ENCODE peak calls at places on chromosomes 5 and 9, in five cellular contexts. One of them, this sample, is unnamed.

GRCh38 chr9:71587576-71588362 is 180.5 kb downstream of the CEMIP2 start:
- DNase-seq in tibial artery: no peak
- DNase-seq in heart right ventricle: no peak
- DNase-seq in upper lobe of right lung: no peak
- DNase-seq in stomach: no peak
- DNase-seq in this sample: no peak

GRCh38 chr5:103086547-103086946 is 33.4 kb downstream of the GIN1 start:
- DNase-seq in heart right ventricle: no peak
- DNase-seq in tibial artery: no peak
- DNase-seq in stomach: no peak
- DNase-seq in upper lobe of right lung: no peak
- DNase-seq in this sample: no peak

GRCh38 chr5:172602712-172603289 is 38.3 kb upstream of the NEURL1B start:
- DNase-seq in heart right ventricle: no peak
- DNase-seq in stomach: no peak
- DNase-seq in upper lobe of right lung: no peak
- DNase-seq in tibial artery: peak; percentile 65
- DNase-seq in this sample: peak; percentile 57

GRCh38 chr5:24789631-24790354 is 145.0 kb upstream of the CDH10 start:
- DNase-seq in heart right ventricle: no peak
- DNase-seq in stomach: no peak
- DNase-seq in upper lobe of right lung: no peak
- DNase-seq in tibial artery: no peak
- DNase-seq in this sample: no peak

GRCh38 chr9:137441289-137441934 is at the start of gene ENTPD8:
- DNase-seq in tibial artery: no peak
- DNase-seq in upper lobe of right lung: peak; percentile 83
- DNase-seq in stomach: peak; percentile 82
- DNase-seq in heart right ventricle: no peak
- DNase-seq in this sample: no peak

GRCh38 chr9:73183917-73184861 is 32.5 kb downstream of the ANXA1 start:
- DNase-seq in tibial artery: no peak
- DNase-seq in upper lobe of right lung: no peak
- DNase-seq in stomach: no peak
- DNase-seq in heart right ventricle: no peak
- DNase-seq in this sample: no peak

GRCh38 chr5:99034336-99034735 is 105.5 kb upstream of the CHD1 start:
- DNase-seq in heart right ventricle: no peak
- DNase-seq in tibial artery: no peak
- DNase-seq in upper lobe of right lung: no peak
- DNase-seq in stomach: peak; percentile 33
- DNase-seq in this sample: no peak

GRCh38 chr5:81115261-81115660 is 117.9 kb upstream of the CKMT2 start:
- DNase-seq in heart right ventricle: no peak
- DNase-seq in tibial artery: no peak
- DNase-seq in stomach: no peak
- DNase-seq in upper lobe of right lung: no peak
- DNase-seq in this sample: no peak

GRCh38 chr5:2001300-2001699 is 118.6 kb upstream of the IRX4 start:
- DNase-seq in heart right ventricle: no peak
- DNase-seq in stomach: no peak
- DNase-seq in upper lobe of right lung: no peak
- DNase-seq in tibial artery: no peak
- DNase-seq in this sample: no peak

GRCh38 chr5:36575367-36575781 is 31.0 kb upstream of the SLC1A3 start:
- DNase-seq in upper lobe of right lung: no peak
- DNase-seq in tibial artery: no peak
- DNase-seq in stomach: no peak
- DNase-seq in heart right ventricle: no peak
- DNase-seq in this sample: no peak

GRCh38 chr5:52800394-52801213 is 12.9 kb downstream of the ITGA1 start:
- DNase-seq in tibial artery: peak; percentile 86
- DNase-seq in heart right ventricle: peak; percentile 65
- DNase-seq in stomach: peak; percentile 73
- DNase-seq in upper lobe of right lung: peak; percentile 79
- DNase-seq in this sample: peak; percentile 64

GRCh38 chr5:72134226-72134625 is 27.0 kb downstream of the MAP1B start:
- DNase-seq in tibial artery: no peak
- DNase-seq in stomach: no peak
- DNase-seq in upper lobe of right lung: no peak
- DNase-seq in heart right ventricle: no peak
- DNase-seq in this sample: no peak

GRCh38 chr9:128207076-128207731 is 4.0 kb downstream of the DNM1 start:
- DNase-seq in heart right ventricle: no peak
- DNase-seq in upper lobe of right lung: no peak
- DNase-seq in stomach: no peak
- DNase-seq in tibial artery: no peak
- DNase-seq in this sample: no peak

GRCh38 chr5:53597894-53598293 is 37.5 kb downstream of the NDUFS4 start:
- DNase-seq in heart right ventricle: no peak
- DNase-seq in upper lobe of right lung: no peak
- DNase-seq in stomach: no peak
- DNase-seq in tibial artery: no peak
- DNase-seq in this sample: no peak

GRCh38 chr5:87007737-87008136 is 259.9 kb upstream of the RASA1 start:
- DNase-seq in stomach: no peak
- DNase-seq in tibial artery: no peak
- DNase-seq in heart right ventricle: no peak
- DNase-seq in upper lobe of right lung: no peak
- DNase-seq in this sample: no peak

GRCh38 chr5:168328804-168329203 is 37.4 kb downstream of the WWC1 start:
- DNase-seq in stomach: peak; percentile 53
- DNase-seq in upper lobe of right lung: no peak
- DNase-seq in heart right ventricle: no peak
- DNase-seq in tibial artery: peak; percentile 46
- DNase-seq in this sample: no peak

GRCh38 chr9:22050924-22051323 is 41.8 kb upstream of the CDKN2B start:
- DNase-seq in upper lobe of right lung: no peak
- DNase-seq in stomach: no peak
- DNase-seq in tibial artery: no peak
- DNase-seq in heart right ventricle: no peak
- DNase-seq in this sample: no peak

GRCh38 chr5:139646912-139647391 is 1.2 kb upstream of the CXXC5 start:
- DNase-seq in heart right ventricle: no peak
- DNase-seq in stomach: no peak
- DNase-seq in upper lobe of right lung: peak; percentile 69
- DNase-seq in tibial artery: peak; percentile 67
- DNase-seq in this sample: peak; percentile 22

GRCh38 chr5:16178745-16179372 is 732 bp downstream of the MARCHF11 start:
- DNase-seq in heart right ventricle: peak; percentile 66
- DNase-seq in stomach: peak; percentile 45
- DNase-seq in tibial artery: peak; percentile 67
- DNase-seq in upper lobe of right lung: peak; percentile 85
- DNase-seq in this sample: peak; percentile 18

GRCh38 chr9:31674264-31674663 is 710.2 kb upstream of the ACO1 start:
- DNase-seq in stomach: no peak
- DNase-seq in heart right ventricle: no peak
- DNase-seq in upper lobe of right lung: no peak
- DNase-seq in tibial artery: no peak
- DNase-seq in this sample: no peak

GRCh38 chr5:759781-760362 is 24.7 kb downstream of the ZDHHC11B start:
- DNase-seq in tibial artery: peak; percentile 67
- DNase-seq in upper lobe of right lung: peak; percentile 38
- DNase-seq in heart right ventricle: no peak
- DNase-seq in stomach: peak; percentile 25
- DNase-seq in this sample: no peak

GRCh38 chr5:152335461-152335860 is 69.6 kb downstream of the NMUR2 start:
- DNase-seq in stomach: no peak
- DNase-seq in heart right ventricle: no peak
- DNase-seq in upper lobe of right lung: no peak
- DNase-seq in tibial artery: no peak
- DNase-seq in this sample: no peak

GRCh38 chr5:33105521-33105941 is 335.2 kb upstream of the TARS1 start:
- DNase-seq in upper lobe of right lung: no peak
- DNase-seq in heart right ventricle: no peak
- DNase-seq in stomach: no peak
- DNase-seq in tibial artery: no peak
- DNase-seq in this sample: no peak

GRCh38 chr5:103036601-103037000 is 83.3 kb downstream of the GIN1 start:
- DNase-seq in upper lobe of right lung: no peak
- DNase-seq in heart right ventricle: no peak
- DNase-seq in tibial artery: no peak
- DNase-seq in stomach: no peak
- DNase-seq in this sample: no peak

GRCh38 chr9:98345011-98345410 is 89.6 kb upstream of the TBC1D2 start:
- DNase-seq in heart right ventricle: no peak
- DNase-seq in tibial artery: no peak
- DNase-seq in upper lobe of right lung: no peak
- DNase-seq in stomach: no peak
- DNase-seq in this sample: no peak

GRCh38 chr9:98342819-98343208 is 87.4 kb upstream of the TBC1D2 start:
- DNase-seq in upper lobe of right lung: no peak
- DNase-seq in tibial artery: no peak
- DNase-seq in stomach: no peak
- DNase-seq in heart right ventricle: no peak
- DNase-seq in this sample: no peak

GRCh38 chr9:98342103-98342818 is 86.8 kb upstream of the TBC1D2 start:
- DNase-seq in upper lobe of right lung: no peak
- DNase-seq in heart right ventricle: no peak
- DNase-seq in stomach: no peak
- DNase-seq in tibial artery: no peak
- DNase-seq in this sample: no peak

GRCh38 chr9:98347642-98348041 is 92.2 kb upstream of the TBC1D2 start:
- DNase-seq in stomach: no peak
- DNase-seq in heart right ventricle: no peak
- DNase-seq in tibial artery: no peak
- DNase-seq in upper lobe of right lung: no peak
- DNase-seq in this sample: no peak

GRCh38 chr9:98344581-98344980 is 89.1 kb upstream of the TBC1D2 start:
- DNase-seq in tibial artery: no peak
- DNase-seq in stomach: no peak
- DNase-seq in heart right ventricle: no peak
- DNase-seq in upper lobe of right lung: no peak
- DNase-seq in this sample: no peak
- TF ChIP-seq CTCF in tibial artery: no peak
- TF ChIP-seq CTCF in stomach: no peak
- TF ChIP-seq CTCF in heart right ventricle: no peak
- TF ChIP-seq CTCF in upper lobe of right lung: no peak
- TF ChIP-seq CTCF in this sample: no peak

DNA sequence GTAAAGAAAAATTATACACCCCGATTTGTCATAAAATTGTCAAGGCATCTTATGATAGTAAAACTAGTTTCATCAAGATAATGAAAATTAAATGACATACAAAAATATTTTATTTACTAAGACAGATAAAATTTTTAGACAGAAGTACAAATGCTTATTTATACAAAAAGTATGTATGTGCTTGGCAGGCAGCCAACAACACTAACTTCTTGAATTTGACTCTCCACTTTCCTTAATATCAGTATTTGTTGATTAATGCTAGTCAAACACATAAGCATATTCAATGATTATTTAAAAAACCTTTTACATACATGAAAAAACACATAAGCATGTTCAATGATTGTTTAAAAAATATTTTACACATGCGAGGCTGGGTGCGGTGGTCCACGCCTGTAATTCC is 1079.9 kb upstream of the CDH6 start:
- DNase-seq in upper lobe of right lung: no peak
- DNase-seq in heart right ventricle: no peak
- DNase-seq in tibial artery: no peak
- DNase-seq in stomach: no peak
- DNase-seq in this sample: no peak
- H3K4me3 ChIP-seq in upper lobe of right lung: no peak overlapping the region
- H3K4me3 ChIP-seq in heart right ventricle: no peak overlapping the region
- H3K4me3 ChIP-seq in tibial artery: no peak overlapping the region
- H3K4me3 ChIP-seq in stomach: no peak overlapping the region
- H3K4me3 ChIP-seq in this sample: no peak overlapping the region

GRCh38 chr9:4119778-4120554 is 179.9 kb downstream of the GLIS3 start:
- DNase-seq in upper lobe of right lung: no peak
- DNase-seq in stomach: no peak
- DNase-seq in heart right ventricle: no peak
- DNase-seq in tibial artery: no peak
- DNase-seq in this sample: no peak

GRCh38 chr9:4116091-4116581 is 183.7 kb downstream of the GLIS3 start:
- DNase-seq in tibial artery: no peak
- DNase-seq in stomach: no peak
- DNase-seq in upper lobe of right lung: no peak
- DNase-seq in heart right ventricle: no peak
- DNase-seq in this sample: no peak

GRCh38 chr9:4118666-4119065 is 181.2 kb downstream of the GLIS3 start:
- DNase-seq in heart right ventricle: no peak
- DNase-seq in stomach: no peak
- DNase-seq in tibial artery: no peak
- DNase-seq in upper lobe of right lung: no peak
- DNase-seq in this sample: no peak

GRCh38 chr9:4116708-4117460 is 183.0 kb downstream of the GLIS3 start:
- DNase-seq in tibial artery: no peak
- DNase-seq in upper lobe of right lung: no peak
- DNase-seq in stomach: no peak
- DNase-seq in heart right ventricle: no peak
- DNase-seq in this sample: no peak

DNA sequence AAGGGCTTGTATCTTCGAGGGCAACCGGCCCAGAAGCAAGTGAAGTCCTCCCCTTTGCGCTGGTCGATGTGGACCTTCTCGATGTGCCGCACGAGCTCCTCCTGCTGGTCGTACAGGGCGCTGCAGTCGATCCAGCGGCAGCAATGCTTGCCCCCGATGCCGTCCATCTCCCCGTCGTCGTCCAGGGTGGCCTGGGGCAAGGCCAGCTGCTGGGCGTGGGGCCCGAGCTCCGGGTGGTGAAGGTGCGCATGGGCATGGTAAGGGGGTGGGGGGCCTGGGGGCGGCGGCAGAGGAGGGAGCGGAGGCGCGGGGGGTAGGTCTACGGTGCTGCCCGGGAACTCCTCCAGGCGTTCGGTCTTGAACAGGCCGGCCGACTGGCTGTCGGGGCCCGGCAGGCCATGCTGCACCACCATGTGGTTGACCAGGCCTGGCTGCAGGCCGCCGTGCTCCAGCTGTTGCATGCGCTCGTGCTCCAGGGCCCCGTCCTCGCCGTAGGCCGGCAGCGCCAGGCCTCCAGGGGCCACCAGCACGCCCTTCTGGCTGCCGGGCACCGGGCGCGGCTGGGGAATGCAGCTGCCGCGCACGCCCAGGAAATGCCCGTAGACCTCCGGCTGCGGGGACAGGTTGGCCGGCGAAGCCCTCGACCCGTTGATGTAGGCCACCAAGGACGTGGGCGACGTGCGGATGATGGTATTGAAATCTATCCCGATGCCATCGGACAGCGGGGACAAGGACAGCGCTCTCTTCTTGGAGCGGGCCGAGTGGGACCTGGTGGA is 181.8 kb downstream of the GLIS3 start:
- DNase-seq in heart right ventricle: no peak
- DNase-seq in stomach: no peak
- DNase-seq in tibial artery: no peak
- DNase-seq in upper lobe of right lung: peak; percentile 55
- DNase-seq in this sample: no peak
- H3K27ac ChIP-seq in heart right ventricle: peak overlapping the region; percentile 34
- H3K27ac ChIP-seq in stomach: no peak overlapping the region
- H3K27ac ChIP-seq in tibial artery: no peak overlapping the region
- H3K27ac ChIP-seq in upper lobe of right lung: no peak overlapping the region
- H3K27ac ChIP-seq in this sample: no peak overlapping the region

DNA sequence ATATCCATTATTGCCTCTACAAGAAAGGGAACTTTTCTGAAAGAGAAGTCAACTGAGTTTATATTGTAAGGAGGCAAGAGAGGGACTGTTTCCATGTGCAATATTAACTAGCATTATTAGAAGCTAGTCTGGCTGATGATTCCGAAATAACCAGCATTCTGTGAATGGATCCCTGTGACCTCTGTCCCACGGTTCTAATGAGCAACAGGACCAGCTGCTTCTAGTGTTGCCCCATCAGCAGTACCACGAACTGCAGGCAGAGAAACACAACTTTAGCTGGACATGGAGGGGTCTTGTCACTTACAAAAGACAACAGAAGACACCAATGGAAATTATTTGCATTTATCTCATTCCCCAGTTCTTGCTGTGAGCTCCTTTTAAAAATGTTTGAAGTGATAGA is 95.4 kb downstream of the MUSK start:
- DNase-seq in stomach: no peak
- DNase-seq in tibial artery: no peak
- DNase-seq in heart right ventricle: no peak
- DNase-seq in upper lobe of right lung: no peak
- DNase-seq in this sample: no peak
- TF ChIP-seq CTCF in stomach: no peak
- TF ChIP-seq CTCF in tibial artery: no peak
- TF ChIP-seq CTCF in heart right ventricle: no peak
- TF ChIP-seq CTCF in upper lobe of right lung: no peak
- TF ChIP-seq CTCF in this sample: no peak

This sample was measured in uterus.